ENCODE peak calls at places on chromosome 21, in nine cellular contexts. X, D, V, E, B, L, U, Z and K are unnamed samples.

GRCh38 chr21:29299046-29299905 is 554 bp downstream of the BACH1 start:
- DNase-seq in L (peak), U (peak), V (no peak), D (peak), X (peak), B (peak), Z (peak), E (peak), K (peak)

GRCh38 chr21:29105218-29105617 is 25.2 kb upstream of the MAP3K7CL start:
- DNase-seq in E (no peak), X (no peak), U (no peak), Z (no peak), L (no peak), B (no peak), V (no peak), D (no peak), K (no peak)

GRCh38 chr21:36550761-36551160 is 70.8 kb upstream of the CLDN14 start:
- DNase-seq in L (no peak), Z (no peak), X (no peak), B (no peak), U (no peak), D (no peak), E (no peak), V (peak), K (no peak)

GRCh38 chr21:26814374-26814773 is 30.8 kb downstream of the ADAMTS1 start:
- DNase-seq in X (no peak), L (no peak), E (no peak), Z (no peak), V (no peak), B (no peak), U (no peak), D (no peak), K (no peak)

GRCh38 chr21:18467715-18468114 is 64.1 kb upstream of the TMPRSS15 start:
- DNase-seq in X (no peak), V (no peak), B (no peak), Z (no peak), U (no peak), L (no peak), D (no peak), E (no peak), K (no peak)

GRCh38 chr21:30256100-30256499 is 26.6 kb downstream of the KRTAP24-1 start:
- DNase-seq in X (no peak), Z (no peak), B (no peak), L (no peak), V (no peak), E (no peak), U (no peak), D (no peak), K (no peak)

GRCh38 chr21:27536319-27536718 is 569.4 kb upstream of the ADAMTS5 start:
- DNase-seq in Z (no peak), U (no peak), V (no peak), E (no peak), L (no peak), B (no peak), D (peak), X (no peak), K (no peak)

GRCh38 chr21:28421716-28422480 is 570.8 kb downstream of the LTN1 start:
- DNase-seq in X (no peak), E (no peak), U (no peak), L (no peak), V (no peak), B (no peak), Z (no peak), D (peak), K (no peak)

GRCh38 chr21:38386967-38387366 is 111.3 kb downstream of the ERG start:
- DNase-seq in B (no peak), U (no peak), Z (no peak), E (no peak), V (no peak), L (no peak), X (no peak), D (peak), K (no peak)

GRCh38 chr21:36186506-36187399 is 30.1 kb downstream of the DOP1B start:
- DNase-seq in B (no peak), U (no peak), V (no peak), E (no peak), D (no peak), Z (peak), X (no peak), L (no peak), K (no peak)

GRCh38 chr21:42959754-42960153 is 14.6 kb upstream of the PKNOX1 start:
- DNase-seq in Z (no peak), B (no peak), E (no peak), D (no peak), L (no peak), U (no peak), X (no peak), V (no peak), K (no peak)

GRCh38 chr21:30448514-30448913 is 8.4 kb downstream of the KRTAP15-1 start:
- DNase-seq in U (no peak), B (no peak), V (no peak), Z (no peak), E (no peak), L (no peak), X (no peak), D (no peak), K (no peak)

GRCh38 chr21:26389971-26390641 is 183.0 kb downstream of the CYYR1 start:
- DNase-seq in U (peak), V (peak), L (no peak), X (peak), E (no peak), B (peak), D (peak), Z (no peak), K (no peak)

GRCh38 chr21:28118570-28118969 is 874.1 kb downstream of the LTN1 start:
- DNase-seq in L (no peak), D (no peak), B (no peak), V (no peak), E (no peak), X (no peak), Z (no peak), U (no peak), K (no peak)

GRCh38 chr21:37803076-37803475 is 113.2 kb downstream of the KCNJ6 start:
- DNase-seq in X (no peak), V (no peak), U (no peak), E (no peak), L (no peak), D (no peak), Z (no peak), B (no peak), K (no peak)

GRCh38 chr21:36175771-36176565 is 19.3 kb downstream of the DOP1B start:
- DNase-seq in L (no peak), X (no peak), D (no peak), U (no peak), B (no peak), Z (no peak), V (no peak), E (no peak), K (no peak)

GRCh38 chr21:38468989-38469388 is 29.3 kb downstream of the ERG start:
- DNase-seq in U (no peak), D (no peak), B (no peak), Z (no peak), V (no peak), L (no peak), E (no peak), X (no peak), K (no peak)

GRCh38 chr21:18142639-18143038 is 102.0 kb upstream of the CHODL start:
- DNase-seq in U (no peak), V (no peak), Z (no peak), E (no peak), L (no peak), X (no peak), B (no peak), D (no peak), K (no peak)

GRCh38 chr21:36494557-36494956 is 14.6 kb upstream of the CLDN14 start:
- DNase-seq in V (no peak), D (no peak), E (no peak), B (no peak), U (no peak), Z (no peak), X (no peak), L (no peak), K (no peak)

GRCh38 chr21:36211660-36212512 is 55.3 kb downstream of the DOP1B start:
- DNase-seq in X (no peak), L (no peak), B (no peak), Z (no peak), U (no peak), D (peak), E (no peak), V (peak), K (no peak)

GRCh38 chr21:30434033-30434631 is 4.1 kb downstream of the KRTAP13-4 start:
- DNase-seq in D (peak), V (peak), B (peak), X (peak), E (no peak), Z (no peak), U (peak), L (no peak), K (no peak)

GRCh38 chr21:25934771-25935224 is 200.0 kb downstream of the GABPA start:
- DNase-seq in V (peak), Z (peak), L (no peak), B (peak), X (no peak), D (peak), U (no peak), E (no peak), K (no peak)

GRCh38 chr21:42845296-42845965 is 33.9 kb downstream of the WDR4 start:
- DNase-seq in D (peak), E (no peak), L (peak), Z (peak), V (no peak), X (no peak), U (no peak), B (no peak), K (no peak)

GRCh38 chr21:27700974-27701614 is 734.2 kb upstream of the ADAMTS5 start:
- DNase-seq in L (peak), V (peak), E (peak), Z (peak), D (peak), B (peak), X (peak), U (peak), K (peak)

GRCh38 chr21:37232274-37233018 is 34.7 kb downstream of the VPS26C start:
- DNase-seq in L (no peak), V (no peak), U (no peak), X (no peak), Z (no peak), D (no peak), B (no peak), E (no peak), K (no peak)

GRCh38 chr21:29196021-29196663 is 65.7 kb downstream of the MAP3K7CL start:
- DNase-seq in B (peak), Z (no peak), U (no peak), L (no peak), X (no peak), V (no peak), D (peak), E (peak), K (peak)

GRCh38 chr21:39141502-39141901 is 41.7 kb downstream of the PSMG1 start:
- DNase-seq in U (no peak), B (no peak), V (peak), E (no peak), D (peak), X (no peak), L (no peak), Z (no peak), K (no peak)

GRCh38 chr21:16713331-16714114 is 799.3 kb upstream of the CXADR start:
- DNase-seq in D (peak), X (no peak), U (no peak), V (no peak), L (no peak), E (no peak), B (no peak), Z (no peak), K (no peak)

GRCh38 chr21:44741921-44742320 is 30.5 kb upstream of the TSPEAR start:
- DNase-seq in L (no peak), B (no peak), U (no peak), X (no peak), D (no peak), V (no peak), E (no peak), Z (no peak), K (no peak)

GRCh38 chr21:44738621-44739020 is 27.2 kb upstream of the TSPEAR start:
- DNase-seq in D (no peak), B (no peak), V (no peak), E (no peak), L (no peak), X (no peak), Z (no peak), U (no peak), K (no peak)

GRCh38 chr21:44739316-44739715 is 27.9 kb upstream of the TSPEAR start:
- DNase-seq in V (no peak), L (no peak), B (no peak), D (no peak), Z (no peak), E (no peak), X (no peak), U (no peak), K (no peak)

GRCh38 chr21:44740721-44741120 is 29.3 kb upstream of the TSPEAR start:
- DNase-seq in Z (no peak), E (no peak), L (no peak), B (no peak), U (no peak), D (no peak), V (no peak), X (no peak), K (no peak)

DNA sequence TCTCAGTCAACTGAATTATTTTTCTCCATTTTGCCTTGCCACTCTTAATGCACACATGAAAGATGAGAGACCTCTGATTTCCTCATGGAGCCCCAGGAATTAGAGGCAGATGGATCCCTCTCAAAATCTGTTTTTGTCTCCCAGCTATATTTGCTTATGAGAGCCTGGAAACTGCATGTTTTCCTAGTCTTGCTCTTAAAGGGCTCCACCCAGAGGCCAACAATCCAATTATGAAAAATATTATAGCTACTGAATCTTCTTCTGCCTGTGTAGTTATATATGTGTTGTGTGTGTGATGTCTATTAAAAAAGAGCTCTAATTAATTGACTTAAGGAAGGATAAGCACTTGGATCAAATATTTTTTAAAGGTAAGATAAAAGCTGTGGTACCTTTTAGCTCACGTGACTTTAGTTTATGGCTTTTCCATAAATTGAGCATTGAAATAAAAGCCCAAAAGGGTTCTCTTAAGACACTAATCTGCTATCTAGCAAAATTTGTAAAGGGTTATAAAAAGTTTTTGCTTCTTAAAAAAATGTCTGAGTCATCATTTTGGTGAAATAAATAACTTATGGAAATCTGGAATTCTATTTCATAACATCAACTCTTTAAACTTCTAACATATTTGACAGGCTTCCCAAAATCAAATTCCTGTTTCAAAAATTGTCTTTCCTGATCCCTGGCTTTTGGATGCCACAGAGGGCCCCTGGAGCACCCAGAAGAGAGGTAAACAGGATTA is 31.2 kb upstream of the TSPEAR start:
- DNase-seq in V (no peak), L (no peak), X (no peak), Z (no peak), D (no peak), U (no peak), E (no peak), B (no peak), K (no peak)
- TF ChIP-seq CTCF in V (peak), L (peak), X (no peak), Z (peak), D (peak), U (peak), E (peak), B (no peak), K (no peak)

GRCh38 chr21:44797775-44798174 is 3.8 kb downstream of the UBE2G2 start:
- DNase-seq in L (no peak), V (no peak), B (no peak), X (no peak), D (no peak), U (no peak), E (no peak), Z (no peak), K (no peak)

GRCh38 chr21:44801468-44802395 is at the start of gene UBE2G2:
- DNase-seq in B (peak), Z (peak), L (peak), U (peak), X (peak), V (no peak), D (peak), E (peak), K (peak)

GRCh38 chr21:44802396-44803153 is 955 bp upstream of the UBE2G2 start:
- DNase-seq in X (no peak), Z (no peak), D (no peak), B (no peak), L (no peak), U (peak), E (no peak), V (no peak), K (no peak)

GRCh38 chr21:44800971-44801467 is 601 bp downstream of the UBE2G2 start:
- DNase-seq in D (peak), E (no peak), Z (no peak), X (no peak), L (no peak), B (no peak), V (no peak), U (peak), K (no peak)

DNA sequence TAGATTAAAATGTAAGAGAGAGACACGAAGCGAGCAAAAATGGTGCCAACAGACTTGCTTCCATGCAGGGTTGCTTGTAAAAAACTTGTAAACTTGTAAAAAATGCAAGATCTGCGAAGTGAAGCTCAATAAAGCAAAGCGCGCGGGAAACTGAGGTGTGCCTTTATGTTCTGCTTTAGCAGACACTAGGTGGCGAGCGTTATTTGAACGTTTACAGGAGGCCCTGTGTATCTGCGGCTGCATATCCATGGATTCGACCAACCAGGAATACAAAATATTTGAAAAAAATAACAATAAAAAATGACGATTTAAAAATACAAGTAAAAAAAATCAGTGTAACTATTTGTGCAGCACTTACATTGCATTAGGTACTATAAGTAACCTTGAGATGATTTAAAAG is 1.5 kb downstream of the UBE2G2 start:
- DNase-seq in L (no peak), Z (no peak), U (peak), B (no peak), E (no peak), D (peak), V (no peak), X (no peak), K (no peak)
- TF ChIP-seq CTCF in L (peak), Z (peak), U (peak), B (no peak), E (no peak), D (peak), V (peak), X (no peak), K (no peak)

DNA sequence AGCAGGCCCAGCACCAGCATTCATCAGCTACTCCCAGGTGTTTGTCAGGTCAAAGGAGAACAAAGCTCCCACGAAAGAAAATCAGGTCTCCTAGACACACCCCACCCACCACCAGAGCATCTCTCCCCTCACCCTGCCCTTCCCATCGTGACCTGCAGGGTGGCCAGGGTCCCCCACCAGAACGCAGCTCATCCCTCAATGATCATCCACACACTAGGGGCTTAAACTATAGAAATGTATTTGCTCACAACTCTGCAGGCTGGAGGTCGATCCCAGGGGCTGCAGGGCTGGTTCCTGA is 97.4 kb downstream of the RIPK4 start:
- DNase-seq in L (no peak), E (no peak), Z (no peak), B (no peak), X (no peak), D (no peak), U (no peak), V (no peak), K (no peak)
- TF ChIP-seq CTCF in L (no peak), E (no peak), Z (no peak), B (no peak), X (no peak), D (no peak), U (no peak), V (no peak), K (no peak)

GRCh38 chr21:44011774-44012473 is at the start of gene TRAPPC10:
- DNase-seq in L (peak), U (peak), V (no peak), D (peak), B (peak), Z (peak), E (peak), X (peak), K (peak)

GRCh38 chr21:44012474-44013379 is 618 bp downstream of the TRAPPC10 start:
- DNase-seq in V (no peak), X (peak), U (peak), B (peak), L (peak), E (peak), D (no peak), Z (peak), K (peak)

GRCh38 chr21:44011123-44011773 is 861 bp upstream of the TRAPPC10 start:
- DNase-seq in X (no peak), V (no peak), D (peak), L (no peak), E (no peak), Z (peak), B (no peak), U (no peak), K (no peak)

GRCh38 chr21:44010429-44010828 is 1.7 kb upstream of the TRAPPC10 start:
- DNase-seq in B (no peak), L (no peak), Z (no peak), E (no peak), U (no peak), V (no peak), D (peak), X (no peak), K (no peak)

GRCh38 chr21:44013380-44014088 is 1.4 kb downstream of the TRAPPC10 start:
- DNase-seq in X (no peak), B (no peak), V (no peak), L (no peak), Z (no peak), U (no peak), D (no peak), E (peak), K (no peak)
- TF ChIP-seq CTCF in X (no peak), B (no peak), V (no peak), L (no peak), Z (no peak), U (no peak), D (no peak), E (no peak), K (no peak)

DNA sequence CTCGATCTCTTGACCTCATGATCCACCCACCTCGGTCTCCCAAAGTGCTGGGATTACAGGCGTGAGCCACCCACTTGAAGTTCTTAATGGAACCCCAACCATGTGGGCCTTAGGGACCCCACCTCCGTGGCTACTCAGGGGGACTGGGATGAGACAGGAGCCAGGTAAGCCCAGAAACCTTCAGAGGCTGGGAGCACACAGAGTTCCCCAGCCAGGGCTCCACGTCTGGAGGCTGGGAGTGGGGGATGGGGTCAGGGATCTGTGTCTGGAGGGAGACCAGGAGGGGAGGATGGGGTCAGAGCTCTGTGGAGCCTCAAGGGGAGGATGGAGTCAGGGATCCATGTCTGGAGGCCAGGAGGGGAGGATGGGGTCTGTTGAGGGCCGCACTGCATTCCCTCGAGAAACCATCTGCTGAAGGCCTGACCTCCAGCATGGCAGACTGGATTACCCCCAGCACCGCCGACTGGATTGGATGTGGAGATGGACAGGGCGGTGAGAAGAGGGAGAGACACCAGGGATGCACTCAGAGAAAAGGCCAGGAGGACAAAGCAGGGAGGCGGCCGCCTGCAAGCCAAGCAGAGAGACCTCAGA is 2.1 kb upstream of the FTCD start:
- DNase-seq in B (no peak), U (no peak), L (peak), X (no peak), Z (no peak), D (no peak), V (no peak), E (no peak), K (no peak)
- TF ChIP-seq CTCF in B (no peak), U (no peak), L (no peak), X (no peak), Z (no peak), D (no peak), V (no peak), E (no peak), K (no peak)

GRCh38 chr21:32392880-32393676 is at the start of gene URB1:
- DNase-seq in D (peak), U (peak), L (peak), V (no peak), Z (peak), B (peak), X (peak), E (peak), K (peak)
- TF ChIP-seq CTCF in D (no peak), U (no peak), L (no peak), V (no peak), Z (no peak), B (no peak), X (no peak), E (no peak), K (no peak)